ENCODE peak calls at places on chromosomes 3 and 15, in six cellular contexts. B, W, G, Q, Y and Z are unnamed samples.

GRCh38 chr15:25775317-25775912 is 87.7 kb downstream of the ATP10A start:
- DNase-seq in B (peak; percentile 85), W (peak; percentile 71), G (peak; percentile 96), Q (no peak), Y (no peak), Z (peak; percentile 55)

GRCh38 chr3:178435575-178435974 is 100.7 kb upstream of the KCNMB2 start:
- DNase-seq in B (no peak), W (no peak), G (no peak), Q (no peak), Y (no peak), Z (no peak)

GRCh38 chr3:113606539-113607218 is 74.3 kb downstream of the SIDT1 start:
- DNase-seq in B (no peak), W (no peak), G (no peak), Q (no peak), Y (peak; percentile 61), Z (no peak)

GRCh38 chr15:75061272-75061671 is 37.9 kb downstream of the PPCDC start:
- DNase-seq in B (peak; percentile 44), W (peak; percentile 64), G (peak; percentile 71), Q (no peak), Y (no peak), Z (no peak)

GRCh38 chr3:42843730-42844713 is 31.7 kb downstream of the CYP8B1 start:
- DNase-seq in B (peak; percentile 71), W (no peak), G (no peak), Q (no peak), Y (peak; percentile 15), Z (no peak)

GRCh38 chr3:128681277-128681829 is 30.7 kb upstream of the RPN1 start:
- DNase-seq in B (no peak), W (peak; percentile 55), G (no peak), Q (no peak), Y (no peak), Z (no peak)

GRCh38 chr3:49135499-49135898 is 2.6 kb upstream of the LAMB2 start:
- DNase-seq in B (no peak), W (no peak), G (peak; percentile 16), Q (no peak), Y (no peak), Z (no peak)

GRCh38 chr15:40289140-40289775 is 6.4 kb upstream of the ANKRD63 start:
- DNase-seq in B (no peak), W (no peak), G (no peak), Q (no peak), Y (no peak), Z (peak; percentile 84)

GRCh38 chr3:30631237-30631961 is 25.0 kb downstream of the TGFBR2 start:
- DNase-seq in B (no peak), W (peak; percentile 58), G (peak; percentile 42), Q (no peak), Y (no peak), Z (no peak)

GRCh38 chr15:45715528-45715927 is 80.7 kb downstream of the SQOR start:
- DNase-seq in B (no peak), W (no peak), G (peak; percentile 45), Q (no peak), Y (peak; percentile 33), Z (no peak)

GRCh38 chr15:44193651-44194396 is 1.2 kb downstream of the FRMD5 start:
- DNase-seq in B (no peak), W (peak; percentile 55), G (peak; percentile 64), Q (no peak), Y (peak; percentile 68), Z (no peak)

GRCh38 chr15:40278026-40278425 is 4.8 kb downstream of the ANKRD63 start:
- DNase-seq in B (no peak), W (no peak), G (no peak), Q (no peak), Y (no peak), Z (no peak)

DNA sequence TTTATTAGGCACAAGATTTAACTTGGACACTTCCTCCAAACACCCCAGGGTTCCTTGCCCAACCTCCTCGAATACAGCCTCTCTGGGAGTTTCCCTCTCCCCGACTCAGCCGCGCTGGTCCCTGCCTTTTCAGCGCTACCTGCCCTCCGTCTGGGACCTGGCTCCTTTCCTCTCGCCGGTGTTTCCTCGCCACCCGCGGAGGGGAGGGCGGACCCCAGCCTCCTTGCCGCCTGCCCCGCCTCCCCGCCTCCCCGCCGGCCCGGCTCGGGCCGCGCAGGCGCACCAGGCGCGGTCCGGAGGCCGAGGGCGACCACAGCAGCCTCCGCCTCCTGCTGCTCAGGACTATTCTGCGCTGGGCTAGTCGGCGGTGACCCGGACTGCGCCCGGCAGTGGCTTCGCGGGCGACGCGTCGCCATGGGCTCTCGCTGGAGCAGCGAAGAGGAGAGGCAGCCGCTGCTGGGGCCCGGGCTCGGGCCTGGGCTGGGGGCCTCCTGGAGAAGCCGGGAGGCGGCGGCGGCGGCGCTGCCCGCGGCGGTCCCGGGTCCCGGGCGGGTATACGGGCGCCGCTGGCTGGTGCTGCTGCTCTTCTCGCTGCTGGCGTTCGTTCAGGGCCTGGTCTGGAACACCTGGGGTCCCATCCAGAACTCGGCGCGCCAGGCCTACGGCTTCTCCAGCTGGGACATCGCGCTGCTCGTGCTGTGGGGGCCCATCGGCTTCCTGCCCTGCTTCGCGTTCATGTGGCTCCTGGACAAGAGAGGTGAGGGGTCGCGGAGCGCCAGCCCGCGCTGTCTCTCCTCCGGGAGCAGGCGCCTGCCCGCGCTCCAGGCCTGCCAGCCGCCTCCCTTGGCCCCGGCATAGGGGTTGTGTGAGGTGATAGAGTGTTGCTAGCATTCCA is at the start of gene SLC49A4:
- DNase-seq in B (peak; percentile 69), W (peak; percentile 42), G (peak; percentile 86), Q (peak; percentile 85), Y (peak; percentile 89), Z (peak; percentile 88)
- H3K4me1 ChIP-seq in B (no peaks in the 10 kb centered on the region), W (peaks cover 19% of the 10 kb centered on the region), G (peaks cover 14% of the 10 kb centered on the region), Q (peaks cover 48% of the 10 kb centered on the region), Y (peaks cover 15% of the 10 kb centered on the region), Z (peaks cover 9% of the 10 kb centered on the region)

DNA sequence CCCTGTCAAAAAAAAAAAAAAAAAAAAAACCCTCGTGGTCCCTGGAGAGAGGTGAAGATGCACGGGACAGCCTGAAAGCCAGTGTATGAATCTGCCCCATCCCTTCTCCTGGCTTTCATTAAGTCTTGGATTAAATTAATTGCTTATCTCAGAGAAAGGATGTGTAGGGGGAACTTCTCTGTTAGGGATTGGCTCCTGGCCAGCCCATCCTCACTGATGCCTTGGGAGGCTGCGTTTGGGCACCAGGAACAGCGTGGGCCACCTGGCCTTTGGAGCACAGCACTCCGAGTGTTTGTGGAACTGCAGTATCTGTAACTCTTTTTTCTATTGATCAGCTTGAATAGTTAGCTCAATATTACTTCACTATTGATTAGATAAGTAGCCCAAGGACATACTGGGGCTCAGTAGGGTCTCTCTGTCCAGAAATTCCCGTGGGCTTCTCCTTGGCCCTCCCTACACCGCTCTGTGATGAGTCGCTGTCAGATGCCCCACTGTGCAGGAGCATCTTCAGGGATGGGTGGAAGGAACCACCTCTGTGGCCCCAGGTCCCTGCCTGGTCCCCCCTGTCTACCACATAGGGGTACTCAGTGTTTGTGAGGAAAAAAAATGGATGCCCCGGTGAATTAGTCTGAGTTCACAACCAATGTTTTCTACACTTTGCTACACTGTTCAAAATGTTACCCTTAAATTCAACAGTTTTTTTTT is 2.0 kb downstream of the PXYLP1 start:
- DNase-seq in B (no peak), W (no peak), G (no peak), Q (no peak), Y (no peak), Z (no peak)
- H3K4me1 ChIP-seq in B (no peaks in the 10 kb centered on the region), W (peaks cover 18% of the 10 kb centered on the region), G (peaks cover 7% of the 10 kb centered on the region), Q (peaks cover 22% of the 10 kb centered on the region), Y (peaks cover 21% of the 10 kb centered on the region), Z (no peaks in the 10 kb centered on the region)

GRCh38 chr3:12624056-12624455 is 39.9 kb downstream of the RAF1 start:
- DNase-seq in B (no peak), W (no peak), G (no peak), Q (no peak), Y (no peak), Z (no peak)

GRCh38 chr3:12629560-12629959 is 34.4 kb downstream of the RAF1 start:
- DNase-seq in B (no peak), W (peak; percentile 27), G (peak; percentile 65), Q (no peak), Y (no peak), Z (no peak)

GRCh38 chr3:12630292-12630691 is 33.6 kb downstream of the RAF1 start:
- DNase-seq in B (no peak), W (no peak), G (no peak), Q (no peak), Y (peak; percentile 10), Z (no peak)

GRCh38 chr3:12628813-12629212 is 35.1 kb downstream of the RAF1 start:
- DNase-seq in B (no peak), W (no peak), G (peak; percentile 17), Q (no peak), Y (no peak), Z (no peak)

GRCh38 chr3:12627371-12627770 is 36.5 kb downstream of the RAF1 start:
- DNase-seq in B (no peak), W (no peak), G (no peak), Q (no peak), Y (no peak), Z (no peak)
- H3K4me1 ChIP-seq in B (no peaks in the 10 kb centered on the region), W (peaks cover 5% of the 10 kb centered on the region), G (peaks cover 21% of the 10 kb centered on the region), Q (peaks cover 52% of the 10 kb centered on the region), Y (no peaks in the 10 kb centered on the region), Z (peaks cover 34% of the 10 kb centered on the region)

GRCh38 chr15:31341501-31342195 is 15.0 kb downstream of the KLF13 start:
- DNase-seq in B (no peak), W (no peak), G (no peak), Q (no peak), Y (no peak), Z (no peak)

GRCh38 chr15:31342381-31342780 is 15.7 kb downstream of the KLF13 start:
- DNase-seq in B (no peak), W (no peak), G (no peak), Q (no peak), Y (no peak), Z (no peak)

GRCh38 chr15:31340047-31340446 is 13.4 kb downstream of the KLF13 start:
- DNase-seq in B (no peak), W (no peak), G (no peak), Q (no peak), Y (no peak), Z (no peak)

GRCh38 chr15:31340591-31340990 is 14.0 kb downstream of the KLF13 start:
- DNase-seq in B (no peak), W (no peak), G (no peak), Q (no peak), Y (no peak), Z (no peak)

DNA sequence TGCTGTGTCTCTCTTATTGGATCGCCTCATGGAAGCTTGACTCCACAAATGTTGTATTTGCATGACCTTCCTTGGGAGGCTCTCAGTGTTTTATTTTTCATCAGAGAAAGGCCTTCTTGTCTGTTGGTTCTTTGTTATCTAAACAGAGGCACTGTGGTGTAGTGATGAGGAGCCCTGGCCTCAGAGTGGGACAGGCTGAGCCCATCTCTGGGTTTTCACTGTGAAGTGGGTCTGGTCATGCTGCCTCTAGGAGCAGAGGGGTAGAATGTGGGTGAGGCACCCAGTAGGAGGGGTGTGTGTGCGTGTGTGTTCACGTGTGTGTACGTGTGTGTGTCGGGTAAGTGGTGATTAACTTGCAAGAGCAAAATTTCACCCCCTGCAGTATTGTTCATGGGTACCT is 14.4 kb downstream of the KLF13 start:
- DNase-seq in B (no peak), W (no peak), G (no peak), Q (no peak), Y (no peak), Z (no peak)
- H3K4me1 ChIP-seq in B (no peaks in the 10 kb centered on the region), W (peaks cover 21% of the 10 kb centered on the region), G (peaks cover 28% of the 10 kb centered on the region), Q (peaks cover 100% of the 10 kb centered on the region), Y (peaks cover 7% of the 10 kb centered on the region), Z (peaks cover 92% of the 10 kb centered on the region)